ENCODE peak calls at places on chromosomes 11 and 22, in ten cellular contexts. A is Peyer's patch, P is heart left ventricle, Z is sigmoid colon, D is HCT116, C is transverse colon, Q is IMR-90, L is breast epithelium, R is uterus, W is prostate gland. E is an unnamed sample.
A peak's percentile ranks its signal among the peaks of the same experiment; 100 is the strongest.

GRCh38 chr11:41306435-41306834 is 153.0 kb downstream of the LRRC4C start:
- DNase-seq in Q (no peak), A (no peak), R (no peak), Z (no peak), P (no peak), L (no peak), W (no peak), C (no peak), D (no peak), E (no peak)

GRCh38 chr11:58003591-58003990 is 20.1 kb upstream of the OR9Q1 start:
- DNase-seq in Q (no peak), D (no peak), L (no peak), W (no peak), P (no peak), Z (no peak), A (no peak), C (no peak), R (no peak), E (no peak)

GRCh38 chr11:94175545-94175944 is 46.9 kb downstream of the PANX1 start:
- DNase-seq in Z (no peak), Q (peak; percentile 86), C (no peak), A (no peak), P (no peak), L (no peak), R (no peak), D (no peak), W (no peak), E (no peak)

GRCh38 chr11:68297052-68297378 is 15.4 kb upstream of the LRP5 start:
- DNase-seq in A (no peak), Q (no peak), L (no peak), C (no peak), W (no peak), D (no peak), R (no peak), P (no peak), Z (no peak), E (no peak)

GRCh38 chr11:19574916-19575315 is 137.7 kb upstream of the NAV2 start:
- DNase-seq in P (no peak), D (no peak), A (no peak), Z (no peak), Q (no peak), R (no peak), W (no peak), C (no peak), L (no peak), E (no peak)

GRCh38 chr11:72525466-72525865 is 91.1 kb upstream of the CLPB start:
- DNase-seq in Q (no peak), A (no peak), W (no peak), L (no peak), Z (no peak), R (no peak), P (no peak), C (no peak), D (no peak), E (no peak)

GRCh38 chr11:62922653-62923371 is 1.6 kb upstream of the CHRM1 start:
- DNase-seq in Z (no peak), Q (no peak), A (no peak), P (no peak), C (no peak), W (no peak), D (no peak), R (no peak), L (no peak), E (no peak)

GRCh38 chr22:39332441-39333064 is 13.1 kb upstream of the RPL3 start:
- DNase-seq in C (no peak), Z (no peak), A (no peak), W (no peak), L (no peak), P (no peak), D (no peak), R (no peak), Q (no peak), E (no peak)

GRCh38 chr11:95680169-95680929 is 109.2 kb downstream of the FAM76B start:
- DNase-seq in Q (peak; percentile 85), P (no peak), W (peak; percentile 19), R (no peak), C (no peak), Z (no peak), A (no peak), L (no peak), D (no peak), E (no peak)

GRCh38 chr11:71452354-71453020 is 516 bp upstream of the NADSYN1 start:
- DNase-seq in W (peak; percentile 52), Q (peak; percentile 35), A (peak; percentile 66), Z (peak; percentile 77), R (peak; percentile 52), P (peak; percentile 52), L (peak; percentile 41), D (no peak), C (peak; percentile 71), E (peak; percentile 23)

GRCh38 chr22:19407649-19408606 is 23.6 kb downstream of the HIRA start:
- DNase-seq in A (no peak), Z (peak; percentile 65), W (no peak), R (peak; percentile 26), Q (peak; percentile 29), C (no peak), P (peak; percentile 35), L (no peak), D (no peak), E (no peak)

GRCh38 chr11:64349404-64349803 is 9.4 kb downstream of the CCDC88B start:
- DNase-seq in D (no peak), A (no peak), P (no peak), R (no peak), Z (no peak), Q (no peak), C (no peak), L (no peak), W (no peak), E (no peak)

GRCh38 chr11:64351136-64351631 is 7.8 kb upstream of the RPS6KA4 start:
- DNase-seq in D (no peak), L (no peak), R (no peak), W (no peak), Z (no peak), A (no peak), C (no peak), Q (no peak), P (no peak), E (no peak)

GRCh38 chr11:64352099-64353005 is 6.6 kb upstream of the RPS6KA4 start:
- DNase-seq in R (no peak), A (no peak), C (no peak), W (no peak), L (no peak), Z (no peak), Q (no peak), D (no peak), P (no peak), E (no peak)

GRCh38 chr11:64347171-64347867 is 7.3 kb downstream of the CCDC88B start:
- DNase-seq in D (no peak), Z (no peak), R (no peak), C (no peak), A (no peak), W (no peak), Q (no peak), P (no peak), L (no peak), E (no peak)

GRCh38 chr11:64348611-64349387 is 8.8 kb downstream of the CCDC88B start:
- DNase-seq in R (no peak), W (no peak), P (no peak), C (no peak), L (no peak), Q (no peak), Z (no peak), D (no peak), A (no peak), E (no peak)
- TF ChIP-seq POLR2A in R (no peak), W (no peak), P (no peak), C (no peak), L (no peak), Q (no peak), Z (no peak), D (no peak), A (no peak), E (no peak)

GRCh38 chr11:7694953-7695271 is 11.4 kb downstream of the OVCH2 start:
- DNase-seq in A (no peak), D (no peak), C (no peak), P (no peak), Z (no peak), W (no peak), R (no peak), Q (no peak), L (no peak), E (no peak)
- TF ChIP-seq CTCF in A (no peak), D (no peak), C (no peak), P (no peak), Z (no peak), W (no peak), R (no peak), Q (no peak), L (no peak), E (no peak)

GRCh38 chr22:31938258-31938657 is 6.1 kb upstream of the YWHAH start:
- DNase-seq in C (no peak), A (no peak), W (no peak), P (no peak), Z (no peak), Q (no peak), L (no peak), R (no peak), D (no peak), E (no peak)

GRCh38 chr22:31933816-31934482 is 10.4 kb upstream of the YWHAH start:
- DNase-seq in W (no peak), C (no peak), Q (no peak), A (no peak), P (no peak), D (no peak), R (no peak), L (no peak), Z (no peak), E (no peak)

GRCh38 chr22:31935961-31936635 is 8.2 kb upstream of the YWHAH start:
- DNase-seq in A (no peak), Q (no peak), D (no peak), R (no peak), W (no peak), P (no peak), C (no peak), L (no peak), Z (no peak), E (no peak)

GRCh38 chr22:31940506-31940905 is 3.8 kb upstream of the YWHAH start:
- DNase-seq in P (no peak), R (no peak), C (no peak), Z (no peak), L (no peak), A (no peak), Q (no peak), W (no peak), D (no peak), E (no peak)

DNA sequence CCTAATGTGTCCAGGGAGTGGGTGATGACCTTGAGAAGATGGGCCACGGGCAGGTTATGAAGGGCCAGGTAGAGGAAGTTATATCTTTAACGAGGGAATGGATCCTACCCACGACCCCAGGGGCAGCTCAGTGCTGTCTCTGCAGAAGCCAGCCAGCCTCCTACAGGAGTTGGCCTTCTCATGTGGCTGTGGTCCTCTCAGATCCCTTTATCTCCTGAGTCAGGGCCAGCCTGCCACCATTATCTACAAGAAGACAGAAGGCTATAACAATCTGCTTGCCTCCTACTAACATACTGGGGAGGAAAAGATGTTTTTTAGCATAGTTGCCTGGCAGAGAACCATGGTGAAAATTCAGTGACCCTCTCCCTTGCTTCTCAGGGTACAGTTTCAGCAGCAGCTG is 7.0 kb upstream of the YWHAH start:
- DNase-seq in L (no peak), Q (no peak), P (no peak), A (no peak), D (no peak), R (no peak), C (no peak), W (no peak), Z (no peak), E (no peak)
- TF ChIP-seq POLR2A in L (no peak), Q (no peak), P (no peak), A (no peak), D (no peak), R (no peak), C (no peak), W (no peak), Z (no peak), E (no peak)

GRCh38 chr11:74701351-74701750 is 29.9 kb downstream of the CHRDL2 start:
- DNase-seq in Q (no peak), W (no peak), L (no peak), A (no peak), P (no peak), Z (no peak), D (peak; percentile 23), C (no peak), R (no peak), E (no peak)
- TF ChIP-seq CTCF in Q (peak; percentile 22), W (no peak), L (no peak), A (no peak), P (no peak), Z (no peak), D (peak; percentile 38), C (no peak), R (no peak), E (no peak)

E was measured in gastrocnemius medialis.